ENCODE peak calls at places on chromosomes 1 and 21, in six cellular contexts. E is M059J; G is HFF-Myc; M is heart right ventricle; A is stimulated activated CD8-positive, alpha-beta memory T cell treated with anti-CD3 and anti-CD28 coated beads, Interleukin-12 subunit alpha, Interleukin-12 subunit beta, amount 100 ng/mL, for 4 hours; N is endodermal cell. H is an unnamed sample.

GRCh38 chr1:40651138-40651857 is 14.2 kb downstream of the RIMS3 start:
- DNase-seq in A (no peak), M (no peak), G (no peak), E (no peak), N (no peak), H (no peak)

GRCh38 chr1:19396280-19396679 is 84.2 kb downstream of the SLC66A1 start:
- DNase-seq in M (no peak), A (no peak), G (no peak), N (no peak), E (no peak), H (no peak)

GRCh38 chr1:226632922-226633351 is 84.4 kb downstream of the STUM start:
- DNase-seq in A (peak; percentile 38), G (no peak), N (peak; percentile 19), M (no peak), E (no peak), H (peak; percentile 48)

GRCh38 chr1:101532392-101532791 is 295.6 kb downstream of the S1PR1 start:
- DNase-seq in M (no peak), G (no peak), N (no peak), A (no peak), E (no peak), H (no peak)

GRCh38 chr1:5514519-5515183 is 477.6 kb downstream of the NPHP4 start:
- DNase-seq in A (peak; percentile 41), M (peak; percentile 61), E (peak; percentile 22), N (peak; percentile 92), G (no peak), H (peak; percentile 84)

GRCh38 chr21:45963225-45963555 is 18.4 kb upstream of the COL6A1 start:
- DNase-seq in N (no peak), M (no peak), E (no peak), G (no peak), A (no peak), H (no peak)

GRCh38 chr21:33011462-33011861 is 14.3 kb upstream of the OLIG2 start:
- DNase-seq in A (no peak), N (no peak), E (peak; percentile 99), M (no peak), G (peak; percentile 21), H (no peak)

GRCh38 chr1:89945852-89946476 is 48.9 kb upstream of the ZNF326 start:
- DNase-seq in M (no peak), E (peak; percentile 91), N (no peak), A (no peak), G (no peak), H (no peak)

GRCh38 chr1:27547220-27548116 is 56.5 kb downstream of the AHDC1 start:
- DNase-seq in A (no peak), M (no peak), N (no peak), E (no peak), G (no peak), H (peak; percentile 53)

GRCh38 chr1:100972185-100972584 is 53.4 kb downstream of the DPH5 start:
- DNase-seq in N (no peak), A (no peak), M (no peak), E (peak; percentile 76), G (no peak), H (no peak)

GRCh38 chr1:87953732-87954344 is 625.2 kb downstream of the LMO4 start:
- DNase-seq in N (peak; percentile 83), M (peak; percentile 66), A (peak; percentile 2), E (peak; percentile 77), G (peak; percentile 43), H (no peak)

GRCh38 chr1:10916991-10917390 is 95.5 kb upstream of the TARDBP start:
- DNase-seq in E (no peak), N (no peak), G (no peak), M (no peak), A (no peak), H (no peak)

H was measured in Right ventricle myocardium inferior.